ENCODE peak calls at places on chromosomes 2 and 18, in five cellular contexts. E, N, T, C and K are unnamed samples.

GRCh38 chr2:216634317-216635148 is 1.3 kb downstream of the IGFBP2 start:
- DNase-seq in E (no peak), N (no peak), T (peak; percentile 62), C (no peak), K (no peak)

GRCh38 chr2:71517851-71518250 is 64.5 kb downstream of the DYSF start:
- DNase-seq in N (no peak), T (no peak), C (no peak), E (no peak), K (no peak)

GRCh38 chr2:96843538-96844268 is at the start of gene ANKRD23:
- DNase-seq in E (no peak), N (no peak), C (no peak), T (no peak), K (no peak)

GRCh38 chr18:28176933-28177827 is at the start of gene CDH2:
- DNase-seq in N (peak; percentile 71), T (peak; percentile 95), C (no peak), E (no peak), K (peak; percentile 47)

GRCh38 chr2:161676902-161677496 is 52.8 kb downstream of the SLC4A10 start:
- DNase-seq in T (no peak), N (no peak), C (no peak), E (no peak), K (no peak)

GRCh38 chr2:145350011-145350410 is 830.1 kb upstream of the ZEB2 start:
- DNase-seq in N (peak; percentile 52), E (no peak), T (no peak), C (no peak), K (no peak)

GRCh38 chr2:10990561-10991111 is 78.9 kb downstream of the KCNF1 start:
- DNase-seq in E (no peak), N (no peak), C (no peak), T (no peak), K (no peak)

GRCh38 chr2:221610675-221611074 is 38.6 kb upstream of the EPHA4 start:
- DNase-seq in E (no peak), N (no peak), T (peak; percentile 23), C (peak; percentile 38), K (no peak)

GRCh38 chr2:55150834-55151233 is 81.3 kb downstream of the CLHC1 start:
- DNase-seq in C (no peak), E (no peak), T (no peak), N (no peak), K (no peak)

GRCh38 chr2:232886632-232887031 is 16.6 kb downstream of the SNORC start:
- DNase-seq in T (no peak), N (no peak), C (no peak), E (no peak), K (no peak)

GRCh38 chr2:68512352-68512751 is 45.0 kb downstream of the APLF start:
- DNase-seq in T (no peak), E (no peak), N (no peak), C (no peak), K (no peak)

GRCh38 chr18:41396861-41397260 is 558.2 kb upstream of the PIK3C3 start:
- DNase-seq in N (no peak), E (no peak), C (no peak), T (no peak), K (no peak)

GRCh38 chr2:176156301-176156958 is 677 bp upstream of the HOXD3 start:
- DNase-seq in E (no peak), C (no peak), T (no peak), N (no peak), K (no peak)
- H3K4me3 ChIP-seq in E (peak overlapping the region; percentile 66), C (no peak overlapping the region), T (no peak overlapping the region), N (no peak overlapping the region), K (peak overlapping the region; percentile 57)

GRCh38 chr2:54083440-54083839 is 32.0 kb upstream of the ACYP2 start:
- DNase-seq in E (no peak), N (no peak), C (no peak), T (no peak), K (no peak)

GRCh38 chr2:54083021-54083420 is 32.4 kb upstream of the ACYP2 start:
- DNase-seq in N (no peak), E (no peak), C (no peak), T (peak; percentile 21), K (no peak)

GRCh38 chr2:54085069-54085468 is 30.3 kb upstream of the ACYP2 start:
- DNase-seq in E (no peak), C (no peak), T (no peak), N (no peak), K (no peak)

GRCh38 chr2:54086157-54086556 is 29.3 kb upstream of the ACYP2 start:
- DNase-seq in T (no peak), E (no peak), C (no peak), N (no peak), K (no peak)

GRCh38 chr2:54084600-54084999 is 30.8 kb upstream of the ACYP2 start:
- DNase-seq in C (no peak), E (no peak), N (peak; percentile 39), T (no peak), K (no peak)
- TF ChIP-seq CTCF in C (peak; percentile 38), E (peak; percentile 60), N (peak; percentile 42), T (peak; percentile 28), K (peak; percentile 40)

GRCh38 chr2:23378496-23378895 is 6.5 kb upstream of the KLHL29 start:
- DNase-seq in N (no peak), E (no peak), C (no peak), T (no peak), K (no peak)

GRCh38 chr2:23381498-23381897 is 3.5 kb upstream of the KLHL29 start:
- DNase-seq in T (no peak), E (no peak), C (no peak), N (no peak), K (no peak)

GRCh38 chr2:23381084-23381483 is 3.9 kb upstream of the KLHL29 start:
- DNase-seq in E (peak; percentile 96), N (peak; percentile 68), T (no peak), C (peak; percentile 48), K (no peak)

GRCh38 chr2:23379220-23379695 is 5.7 kb upstream of the KLHL29 start:
- DNase-seq in E (no peak), T (no peak), C (no peak), N (no peak), K (no peak)

DNA sequence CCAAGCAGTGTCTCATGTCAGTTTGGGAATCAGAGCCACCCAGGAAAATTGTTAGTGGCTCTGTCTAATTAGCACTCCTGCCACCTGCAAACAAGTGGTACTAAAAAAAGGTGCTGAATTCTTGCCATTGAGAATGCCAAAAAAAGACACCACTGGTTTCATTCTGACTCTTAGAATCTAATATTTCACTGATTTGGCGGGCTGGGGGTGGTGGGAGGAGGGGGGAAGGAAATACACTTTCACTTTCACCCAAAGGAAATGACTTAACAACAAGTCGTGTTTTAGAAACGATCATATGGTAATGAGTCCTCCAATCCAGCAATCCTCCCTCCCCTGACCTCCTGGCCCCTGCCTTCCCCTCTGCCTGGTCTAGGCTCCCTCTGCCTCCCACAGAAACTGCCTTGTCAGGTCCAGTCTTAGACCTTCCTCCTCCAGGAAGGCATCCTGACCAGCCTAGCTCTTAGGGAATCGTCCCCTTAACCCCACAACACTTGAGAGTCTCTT is 4.4 kb upstream of the KLHL29 start:
- DNase-seq in C (no peak), E (peak; percentile 63), N (peak; percentile 38), T (no peak), K (no peak)
- H3K4me3 ChIP-seq in C (no peak overlapping the region), E (peak overlapping the region; percentile 55), N (no peak overlapping the region), T (no peak overlapping the region), K (no peak overlapping the region)

GRCh38 chr2:51158236-51158635 is 126.3 kb upstream of the NRXN1 start:
- DNase-seq in N (no peak), E (no peak), T (no peak), C (no peak), K (no peak)

GRCh38 chr2:51151490-51152140 is 119.7 kb upstream of the NRXN1 start:
- DNase-seq in E (no peak), C (no peak), T (no peak), N (no peak), K (no peak)

GRCh38 chr2:51153236-51153635 is 121.3 kb upstream of the NRXN1 start:
- DNase-seq in T (no peak), C (no peak), E (no peak), N (no peak), K (no peak)
- TF ChIP-seq CTCF in T (no peak), C (no peak), E (no peak), N (no peak), K (no peak)